ENCODE peak calls at places on chromosomes 7 and 10, in nine cellular contexts. One of them, this sample, is unnamed.

GRCh38 chr10:71683301-71683700 is 36.3 kb downstream of the C10orf105 start:
- DNase-seq in colonic mucosa: no peak
- DNase-seq in cardiac muscle cell: no peak
- DNase-seq in psoas muscle: no peak
- DNase-seq in A549: no peak
- DNase-seq in tibial nerve: no peak
- DNase-seq in IMR-90: no peak
- DNase-seq in spleen: no peak
- DNase-seq in right lobe of liver: no peak
- DNase-seq in this sample: no peak

GRCh38 chr10:67784584-67784983 is 53.4 kb downstream of the DNAJC12 start:
- DNase-seq in colonic mucosa: no peak
- DNase-seq in tibial nerve: no peak
- DNase-seq in psoas muscle: no peak
- DNase-seq in cardiac muscle cell: peak; percentile 82
- DNase-seq in right lobe of liver: no peak
- DNase-seq in spleen: no peak
- DNase-seq in A549: no peak
- DNase-seq in IMR-90: peak; percentile 8
- DNase-seq in this sample: no peak

GRCh38 chr7:136114966-136115762 is 138.0 kb upstream of the MTPN start:
- DNase-seq in cardiac muscle cell: peak; percentile 67
- DNase-seq in A549: peak; percentile 48
- DNase-seq in right lobe of liver: peak; percentile 51
- DNase-seq in spleen: peak; percentile 66
- DNase-seq in tibial nerve: no peak
- DNase-seq in IMR-90: peak; percentile 52
- DNase-seq in colonic mucosa: peak; percentile 44
- DNase-seq in psoas muscle: no peak
- DNase-seq in this sample: peak; percentile 42

GRCh38 chr10:60281792-60282353 is 107.8 kb downstream of the ANK3 start:
- DNase-seq in tibial nerve: no peak
- DNase-seq in cardiac muscle cell: peak; percentile 30
- DNase-seq in spleen: no peak
- DNase-seq in right lobe of liver: no peak
- DNase-seq in colonic mucosa: no peak
- DNase-seq in psoas muscle: no peak
- DNase-seq in IMR-90: no peak
- DNase-seq in A549: no peak
- DNase-seq in this sample: no peak

GRCh38 chr10:26733750-26734568 is 36.5 kb downstream of the PDSS1 start:
- DNase-seq in cardiac muscle cell: no peak
- DNase-seq in spleen: no peak
- DNase-seq in A549: no peak
- DNase-seq in right lobe of liver: peak; percentile 88
- DNase-seq in psoas muscle: no peak
- DNase-seq in colonic mucosa: peak; percentile 46
- DNase-seq in tibial nerve: no peak
- DNase-seq in IMR-90: no peak
- DNase-seq in this sample: no peak

GRCh38 chr7:150901160-150902035 is 49.1 kb downstream of the AOC1 start:
- DNase-seq in IMR-90: no peak
- DNase-seq in A549: no peak
- DNase-seq in psoas muscle: no peak
- DNase-seq in right lobe of liver: peak; percentile 62
- DNase-seq in tibial nerve: no peak
- DNase-seq in spleen: no peak
- DNase-seq in cardiac muscle cell: no peak
- DNase-seq in colonic mucosa: peak; percentile 85
- DNase-seq in this sample: peak; percentile 38

GRCh38 chr10:58143944-58144343 is 123.8 kb downstream of the IPMK start:
- DNase-seq in A549: no peak
- DNase-seq in psoas muscle: no peak
- DNase-seq in tibial nerve: no peak
- DNase-seq in IMR-90: no peak
- DNase-seq in colonic mucosa: no peak
- DNase-seq in cardiac muscle cell: no peak
- DNase-seq in spleen: no peak
- DNase-seq in right lobe of liver: no peak
- DNase-seq in this sample: no peak

GRCh38 chr7:17633099-17633498 is 307.2 kb downstream of the SNX13 start:
- DNase-seq in psoas muscle: no peak
- DNase-seq in right lobe of liver: no peak
- DNase-seq in IMR-90: peak; percentile 59
- DNase-seq in spleen: no peak
- DNase-seq in cardiac muscle cell: peak; percentile 49
- DNase-seq in A549: peak; percentile 33
- DNase-seq in tibial nerve: no peak
- DNase-seq in colonic mucosa: no peak
- DNase-seq in this sample: no peak

GRCh38 chr7:42650701-42651100 is 261.2 kb downstream of the C7orf25 start:
- DNase-seq in tibial nerve: no peak
- DNase-seq in psoas muscle: no peak
- DNase-seq in spleen: no peak
- DNase-seq in colonic mucosa: no peak
- DNase-seq in cardiac muscle cell: no peak
- DNase-seq in A549: no peak
- DNase-seq in IMR-90: no peak
- DNase-seq in right lobe of liver: no peak
- DNase-seq in this sample: no peak

GRCh38 chr7:121083790-121084251 is 95.3 kb downstream of the CPED1 start:
- DNase-seq in IMR-90: peak; percentile 51
- DNase-seq in right lobe of liver: no peak
- DNase-seq in tibial nerve: no peak
- DNase-seq in colonic mucosa: no peak
- DNase-seq in spleen: no peak
- DNase-seq in psoas muscle: no peak
- DNase-seq in cardiac muscle cell: no peak
- DNase-seq in A549: no peak
- DNase-seq in this sample: no peak
- H3K27ac ChIP-seq in IMR-90: peak overlapping the region; percentile 92
- H3K27ac ChIP-seq in right lobe of liver: no peak overlapping the region
- H3K27ac ChIP-seq in tibial nerve: no peak overlapping the region
- H3K27ac ChIP-seq in colonic mucosa: no peak overlapping the region
- H3K27ac ChIP-seq in spleen: no peak overlapping the region
- H3K27ac ChIP-seq in psoas muscle: peak overlapping the region; percentile 56
- H3K27ac ChIP-seq in cardiac muscle cell: no peak overlapping the region
- H3K27ac ChIP-seq in A549: no peak overlapping the region
- H3K27ac ChIP-seq in this sample: peak overlapping the region; percentile 93

GRCh38 chr7:116455009-116455408 is 44.5 kb upstream of the CAV2 start:
- DNase-seq in right lobe of liver: no peak
- DNase-seq in cardiac muscle cell: peak; percentile 27
- DNase-seq in IMR-90: peak; percentile 87
- DNase-seq in tibial nerve: no peak
- DNase-seq in psoas muscle: no peak
- DNase-seq in spleen: no peak
- DNase-seq in colonic mucosa: no peak
- DNase-seq in A549: no peak
- DNase-seq in this sample: no peak
- H3K4me3 ChIP-seq in right lobe of liver: no peak overlapping the region
- H3K4me3 ChIP-seq in cardiac muscle cell: no peak overlapping the region
- H3K4me3 ChIP-seq in IMR-90: no peak overlapping the region
- H3K4me3 ChIP-seq in tibial nerve: no peak overlapping the region
- H3K4me3 ChIP-seq in psoas muscle: no peak overlapping the region
- H3K4me3 ChIP-seq in spleen: no peak overlapping the region
- H3K4me3 ChIP-seq in colonic mucosa: no peak overlapping the region
- H3K4me3 ChIP-seq in A549: no peak overlapping the region
- H3K4me3 ChIP-seq in this sample: no peak overlapping the region

DNA sequence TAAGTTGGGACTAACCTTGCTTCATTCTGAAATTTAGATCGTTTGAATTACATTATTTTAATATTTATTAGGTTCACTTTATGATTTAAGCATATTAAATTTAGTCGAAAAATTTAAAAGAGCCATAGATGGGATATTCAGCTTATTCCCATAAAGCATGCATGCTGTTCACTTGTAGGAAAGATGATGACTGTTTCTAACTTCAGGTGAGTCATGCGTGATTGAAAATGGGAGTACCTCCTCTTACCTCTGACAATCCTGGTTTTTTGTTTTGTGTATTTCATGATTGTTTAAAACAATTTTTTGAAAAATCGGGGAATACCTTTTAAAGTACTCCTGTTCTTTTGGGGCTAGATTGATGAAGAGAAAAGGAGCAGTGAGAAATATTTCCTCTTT is 1.4 kb downstream of the TNKS2 start:
- DNase-seq in A549: peak; percentile 21
- DNase-seq in colonic mucosa: no peak
- DNase-seq in IMR-90: peak; percentile 43
- DNase-seq in spleen: no peak
- DNase-seq in cardiac muscle cell: no peak
- DNase-seq in tibial nerve: no peak
- DNase-seq in right lobe of liver: no peak
- DNase-seq in psoas muscle: no peak
- DNase-seq in this sample: no peak
- H3K4me1 ChIP-seq in A549: peaks cover 33% of the 10 kb centered on the region
- H3K4me1 ChIP-seq in colonic mucosa: peaks cover 9% of the 10 kb centered on the region
- H3K4me1 ChIP-seq in IMR-90: peaks cover 2% of the 10 kb centered on the region
- H3K4me1 ChIP-seq in spleen: peaks cover 76% of the 10 kb centered on the region
- H3K4me1 ChIP-seq in cardiac muscle cell: peaks cover 36% of the 10 kb centered on the region
- H3K4me1 ChIP-seq in tibial nerve: peaks cover 63% of the 10 kb centered on the region
- H3K4me1 ChIP-seq in right lobe of liver: no peaks in the 10 kb centered on the region
- H3K4me1 ChIP-seq in psoas muscle: peaks cover 34% of the 10 kb centered on the region
- H3K4me1 ChIP-seq in this sample: no peaks in the 10 kb centered on the region

GRCh38 chr7:27345964-27346363 is 103.4 kb downstream of the EVX1 start:
- DNase-seq in A549: no peak
- DNase-seq in psoas muscle: no peak
- DNase-seq in cardiac muscle cell: no peak
- DNase-seq in tibial nerve: no peak
- DNase-seq in right lobe of liver: no peak
- DNase-seq in IMR-90: no peak
- DNase-seq in spleen: no peak
- DNase-seq in colonic mucosa: no peak
- DNase-seq in this sample: no peak

GRCh38 chr7:27343804-27344203 is 101.2 kb downstream of the EVX1 start:
- DNase-seq in colonic mucosa: no peak
- DNase-seq in right lobe of liver: no peak
- DNase-seq in tibial nerve: no peak
- DNase-seq in IMR-90: no peak
- DNase-seq in psoas muscle: no peak
- DNase-seq in A549: no peak
- DNase-seq in spleen: no peak
- DNase-seq in cardiac muscle cell: no peak
- DNase-seq in this sample: no peak

GRCh38 chr7:27346531-27347260 is 104.1 kb downstream of the EVX1 start:
- DNase-seq in A549: peak; percentile 82
- DNase-seq in colonic mucosa: peak; percentile 73
- DNase-seq in right lobe of liver: no peak
- DNase-seq in psoas muscle: peak; percentile 32
- DNase-seq in tibial nerve: peak; percentile 30
- DNase-seq in IMR-90: peak; percentile 84
- DNase-seq in spleen: no peak
- DNase-seq in cardiac muscle cell: peak; percentile 80
- DNase-seq in this sample: peak; percentile 19

GRCh38 chr7:27347261-27347610 is 104.6 kb downstream of the EVX1 start:
- DNase-seq in spleen: no peak
- DNase-seq in tibial nerve: no peak
- DNase-seq in A549: no peak
- DNase-seq in cardiac muscle cell: no peak
- DNase-seq in psoas muscle: no peak
- DNase-seq in colonic mucosa: no peak
- DNase-seq in IMR-90: no peak
- DNase-seq in right lobe of liver: no peak
- DNase-seq in this sample: no peak

DNA sequence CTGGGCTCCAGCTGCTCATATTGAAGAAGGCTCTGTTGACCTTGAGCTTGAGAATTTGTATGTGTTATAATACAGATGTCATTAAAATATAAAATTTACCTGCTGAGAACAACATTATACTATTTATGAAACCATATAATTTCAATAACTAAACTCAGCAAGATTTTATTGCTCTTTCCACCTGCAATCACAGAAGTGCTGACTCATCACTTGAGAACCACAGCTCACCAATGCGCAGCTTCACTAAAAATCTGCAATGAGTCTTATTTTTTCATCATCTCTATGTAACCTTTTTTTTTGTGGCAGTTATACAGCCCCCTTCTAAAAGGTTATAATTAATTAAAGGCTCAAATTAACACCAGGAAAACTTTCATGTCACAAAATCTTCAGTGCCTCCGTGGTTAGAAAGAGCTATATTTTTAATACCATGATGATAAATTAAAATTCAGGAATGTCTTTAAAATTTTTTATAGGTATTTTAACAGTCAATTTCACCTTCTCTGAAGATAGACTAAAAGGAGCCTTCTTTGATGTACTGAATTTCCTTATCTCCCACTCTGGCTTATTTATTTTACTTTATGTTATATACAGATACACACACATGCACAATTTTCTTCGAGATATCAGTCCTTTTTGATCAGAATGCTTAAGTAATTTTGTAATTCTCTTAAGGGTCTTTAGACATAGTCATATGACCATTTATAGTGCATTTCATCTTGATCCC is 102.7 kb downstream of the EVX1 start:
- DNase-seq in colonic mucosa: no peak
- DNase-seq in IMR-90: no peak
- DNase-seq in spleen: no peak
- DNase-seq in tibial nerve: no peak
- DNase-seq in cardiac muscle cell: no peak
- DNase-seq in psoas muscle: no peak
- DNase-seq in A549: no peak
- DNase-seq in right lobe of liver: no peak
- DNase-seq in this sample: no peak
- H3K27ac ChIP-seq in colonic mucosa: no peak overlapping the region
- H3K27ac ChIP-seq in IMR-90: no peak overlapping the region
- H3K27ac ChIP-seq in spleen: no peak overlapping the region
- H3K27ac ChIP-seq in tibial nerve: no peak overlapping the region
- H3K27ac ChIP-seq in cardiac muscle cell: no peak overlapping the region
- H3K27ac ChIP-seq in psoas muscle: no peak overlapping the region
- H3K27ac ChIP-seq in A549: peak overlapping the region; percentile 87
- H3K27ac ChIP-seq in right lobe of liver: no peak overlapping the region
- H3K27ac ChIP-seq in this sample: no peak overlapping the region

This sample was measured in SJCRH30.